ENCODE peak calls at places on chromosomes 3 and 15, in six cellular contexts. One of them, this sample, is unnamed.

GRCh38 chr15:57910672-57911071 is 154.8 kb downstream of the ALDH1A2 start:
- DNase-seq in choroid plexus epithelial cell: no peak
- DNase-seq in left ventricle myocardium inferior: no peak
- DNase-seq in A549: no peak
- DNase-seq in foreskin fibroblast: no peak
- DNase-seq in Panc1: no peak
- DNase-seq in this sample: no peak

GRCh38 chr15:92808611-92809063 is 91.5 kb upstream of the CHD2 start:
- DNase-seq in left ventricle myocardium inferior: peak
- DNase-seq in A549: no peak
- DNase-seq in choroid plexus epithelial cell: peak
- DNase-seq in foreskin fibroblast: no peak
- DNase-seq in Panc1: no peak
- DNase-seq in this sample: peak

GRCh38 chr3:49378249-49378899 is 20.2 kb upstream of the GPX1 start:
- DNase-seq in choroid plexus epithelial cell: peak
- DNase-seq in Panc1: no peak
- DNase-seq in foreskin fibroblast: peak
- DNase-seq in A549: no peak
- DNase-seq in left ventricle myocardium inferior: peak
- DNase-seq in this sample: peak

GRCh38 chr15:72112111-72112510 is 5.8 kb downstream of the MYO9A start:
- DNase-seq in Panc1: no peak
- DNase-seq in foreskin fibroblast: no peak
- DNase-seq in left ventricle myocardium inferior: no peak
- DNase-seq in choroid plexus epithelial cell: peak
- DNase-seq in A549: no peak
- DNase-seq in this sample: peak

GRCh38 chr3:186221733-186222378 is 113.0 kb upstream of the ETV5 start:
- DNase-seq in choroid plexus epithelial cell: no peak
- DNase-seq in A549: no peak
- DNase-seq in foreskin fibroblast: no peak
- DNase-seq in Panc1: no peak
- DNase-seq in left ventricle myocardium inferior: no peak
- DNase-seq in this sample: no peak

GRCh38 chr3:127588675-127589577 is 1.6 kb downstream of the TPRA1 start:
- DNase-seq in left ventricle myocardium inferior: no peak
- DNase-seq in choroid plexus epithelial cell: peak
- DNase-seq in Panc1: no peak
- DNase-seq in foreskin fibroblast: peak
- DNase-seq in A549: no peak
- DNase-seq in this sample: peak

GRCh38 chr3:82707035-82707434 is 945.6 kb upstream of the GBE1 start:
- DNase-seq in A549: no peak
- DNase-seq in left ventricle myocardium inferior: no peak
- DNase-seq in foreskin fibroblast: no peak
- DNase-seq in choroid plexus epithelial cell: no peak
- DNase-seq in Panc1: no peak
- DNase-seq in this sample: no peak

GRCh38 chr3:155416500-155417118 is 123.1 kb upstream of the STRIT1 start:
- DNase-seq in Panc1: peak
- DNase-seq in choroid plexus epithelial cell: peak
- DNase-seq in A549: peak
- DNase-seq in foreskin fibroblast: peak
- DNase-seq in left ventricle myocardium inferior: no peak
- DNase-seq in this sample: no peak

GRCh38 chr3:127065138-127065427 is 82.2 kb downstream of the PLXNA1 start:
- DNase-seq in foreskin fibroblast: no peak
- DNase-seq in choroid plexus epithelial cell: no peak
- DNase-seq in left ventricle myocardium inferior: no peak
- DNase-seq in Panc1: no peak
- DNase-seq in A549: no peak
- DNase-seq in this sample: no peak

GRCh38 chr15:89543389-89543788 is 31.9 kb upstream of the TICRR start:
- DNase-seq in A549: no peak
- DNase-seq in choroid plexus epithelial cell: no peak
- DNase-seq in foreskin fibroblast: no peak
- DNase-seq in Panc1: no peak
- DNase-seq in left ventricle myocardium inferior: no peak
- DNase-seq in this sample: no peak

GRCh38 chr3:34277110-34277509 is 478.7 kb downstream of the PDCD6IP start:
- DNase-seq in foreskin fibroblast: no peak
- DNase-seq in A549: no peak
- DNase-seq in choroid plexus epithelial cell: no peak
- DNase-seq in Panc1: no peak
- DNase-seq in left ventricle myocardium inferior: no peak
- DNase-seq in this sample: no peak

GRCh38 chr3:53226142-53226840 is 29.5 kb downstream of the TKT start:
- DNase-seq in A549: no peak
- DNase-seq in foreskin fibroblast: no peak
- DNase-seq in left ventricle myocardium inferior: no peak
- DNase-seq in Panc1: no peak
- DNase-seq in choroid plexus epithelial cell: no peak
- DNase-seq in this sample: no peak

GRCh38 chr15:36585774-36586173 is 6.3 kb downstream of the CDIN1 start:
- DNase-seq in A549: no peak
- DNase-seq in left ventricle myocardium inferior: no peak
- DNase-seq in choroid plexus epithelial cell: no peak
- DNase-seq in foreskin fibroblast: no peak
- DNase-seq in Panc1: no peak
- DNase-seq in this sample: no peak

GRCh38 chr3:117898722-117899121 is 1135.9 kb downstream of the IGSF11 start:
- DNase-seq in left ventricle myocardium inferior: no peak
- DNase-seq in choroid plexus epithelial cell: peak
- DNase-seq in foreskin fibroblast: no peak
- DNase-seq in Panc1: peak
- DNase-seq in A549: no peak
- DNase-seq in this sample: peak

GRCh38 chr15:38647683-38648082 is 83.1 kb upstream of the RASGRP1 start:
- DNase-seq in A549: peak
- DNase-seq in choroid plexus epithelial cell: peak
- DNase-seq in Panc1: no peak
- DNase-seq in foreskin fibroblast: no peak
- DNase-seq in left ventricle myocardium inferior: no peak
- DNase-seq in this sample: peak

GRCh38 chr3:32143849-32144757 is 37.7 kb downstream of the GPD1L start:
- DNase-seq in choroid plexus epithelial cell: peak
- DNase-seq in foreskin fibroblast: peak
- DNase-seq in A549: peak
- DNase-seq in left ventricle myocardium inferior: no peak
- DNase-seq in Panc1: peak
- DNase-seq in this sample: peak

GRCh38 chr3:50365080-50365841 is 5.9 kb upstream of the TMEM115 start:
- DNase-seq in foreskin fibroblast: peak
- DNase-seq in A549: no peak
- DNase-seq in Panc1: no peak
- DNase-seq in left ventricle myocardium inferior: peak
- DNase-seq in choroid plexus epithelial cell: peak
- DNase-seq in this sample: peak

GRCh38 chr15:64017082-64017588 is 29.1 kb downstream of the DAPK2 start:
- DNase-seq in choroid plexus epithelial cell: peak
- DNase-seq in foreskin fibroblast: peak
- DNase-seq in left ventricle myocardium inferior: no peak
- DNase-seq in Panc1: peak
- DNase-seq in A549: peak
- DNase-seq in this sample: no peak

GRCh38 chr15:65336369-65336766 is 31.9 kb downstream of the RNU5B-1 start:
- DNase-seq in left ventricle myocardium inferior: no peak
- DNase-seq in choroid plexus epithelial cell: no peak
- DNase-seq in foreskin fibroblast: no peak
- DNase-seq in Panc1: no peak
- DNase-seq in A549: no peak
- DNase-seq in this sample: no peak

GRCh38 chr3:126527455-126528211 is 3.7 kb downstream of the CHST13 start:
- DNase-seq in Panc1: no peak
- DNase-seq in choroid plexus epithelial cell: no peak
- DNase-seq in A549: no peak
- DNase-seq in left ventricle myocardium inferior: no peak
- DNase-seq in foreskin fibroblast: no peak
- DNase-seq in this sample: no peak

GRCh38 chr15:67193223-67194009 is 61.0 kb downstream of the AAGAB start:
- DNase-seq in left ventricle myocardium inferior: no peak
- DNase-seq in choroid plexus epithelial cell: peak
- DNase-seq in foreskin fibroblast: no peak
- DNase-seq in Panc1: no peak
- DNase-seq in A549: no peak
- DNase-seq in this sample: no peak

GRCh38 chr3:135895106-135895733 is 70.3 kb upstream of the PPP2R3A start:
- DNase-seq in A549: peak
- DNase-seq in Panc1: peak
- DNase-seq in choroid plexus epithelial cell: peak
- DNase-seq in left ventricle myocardium inferior: peak
- DNase-seq in foreskin fibroblast: peak
- DNase-seq in this sample: peak

GRCh38 chr15:25775317-25775912 is 87.7 kb downstream of the ATP10A start:
- DNase-seq in Panc1: no peak
- DNase-seq in choroid plexus epithelial cell: peak
- DNase-seq in A549: peak
- DNase-seq in foreskin fibroblast: peak
- DNase-seq in left ventricle myocardium inferior: peak
- DNase-seq in this sample: peak

GRCh38 chr3:149586871-149587270 is 71.0 kb downstream of the WWTR1 start:
- DNase-seq in A549: no peak
- DNase-seq in choroid plexus epithelial cell: peak
- DNase-seq in Panc1: peak
- DNase-seq in foreskin fibroblast: peak
- DNase-seq in left ventricle myocardium inferior: no peak
- DNase-seq in this sample: peak

GRCh38 chr3:156918746-156919145 is 92.6 kb downstream of the LEKR1 start:
- DNase-seq in left ventricle myocardium inferior: no peak
- DNase-seq in foreskin fibroblast: peak
- DNase-seq in A549: no peak
- DNase-seq in Panc1: no peak
- DNase-seq in choroid plexus epithelial cell: no peak
- DNase-seq in this sample: no peak

GRCh38 chr3:13776253-13777050 is 103.4 kb downstream of the WNT7A start:
- DNase-seq in left ventricle myocardium inferior: no peak
- DNase-seq in Panc1: no peak
- DNase-seq in A549: no peak
- DNase-seq in foreskin fibroblast: no peak
- DNase-seq in choroid plexus epithelial cell: no peak
- DNase-seq in this sample: no peak
- TF ChIP-seq CTCF in left ventricle myocardium inferior: no peak
- TF ChIP-seq CTCF in Panc1: no peak
- TF ChIP-seq CTCF in A549: no peak
- TF ChIP-seq CTCF in foreskin fibroblast: no peak
- TF ChIP-seq CTCF in choroid plexus epithelial cell: no peak
- TF ChIP-seq CTCF in this sample: no peak

DNA sequence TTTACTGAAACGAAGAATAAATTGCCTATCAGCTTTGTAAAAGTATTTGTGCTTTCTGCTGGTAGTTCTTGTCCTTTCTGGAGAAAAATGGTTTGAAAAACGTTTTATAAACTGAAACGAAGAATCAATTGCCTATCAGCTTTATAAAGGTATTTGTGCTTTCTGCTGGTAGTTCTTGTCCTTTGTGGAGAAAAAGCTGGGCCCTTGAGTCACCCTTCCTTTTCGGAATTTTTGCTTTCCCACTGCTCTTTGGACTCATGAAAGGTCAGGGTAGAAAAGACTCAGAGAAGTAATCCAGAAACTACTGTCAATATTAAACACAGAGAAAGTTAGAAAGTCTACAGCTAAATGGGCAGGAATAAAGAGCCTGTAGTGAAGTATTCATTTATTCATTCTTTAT is 72.8 kb downstream of the EOMES start:
- DNase-seq in Panc1: no peak
- DNase-seq in choroid plexus epithelial cell: no peak
- DNase-seq in foreskin fibroblast: no peak
- DNase-seq in left ventricle myocardium inferior: no peak
- DNase-seq in A549: no peak
- DNase-seq in this sample: no peak
- H3K4me3 ChIP-seq in Panc1: no peak
- H3K4me3 ChIP-seq in choroid plexus epithelial cell: no peak
- H3K4me3 ChIP-seq in foreskin fibroblast: no peak
- H3K4me3 ChIP-seq in left ventricle myocardium inferior: no peak
- H3K4me3 ChIP-seq in A549: no peak
- H3K4me3 ChIP-seq in this sample: no peak

DNA sequence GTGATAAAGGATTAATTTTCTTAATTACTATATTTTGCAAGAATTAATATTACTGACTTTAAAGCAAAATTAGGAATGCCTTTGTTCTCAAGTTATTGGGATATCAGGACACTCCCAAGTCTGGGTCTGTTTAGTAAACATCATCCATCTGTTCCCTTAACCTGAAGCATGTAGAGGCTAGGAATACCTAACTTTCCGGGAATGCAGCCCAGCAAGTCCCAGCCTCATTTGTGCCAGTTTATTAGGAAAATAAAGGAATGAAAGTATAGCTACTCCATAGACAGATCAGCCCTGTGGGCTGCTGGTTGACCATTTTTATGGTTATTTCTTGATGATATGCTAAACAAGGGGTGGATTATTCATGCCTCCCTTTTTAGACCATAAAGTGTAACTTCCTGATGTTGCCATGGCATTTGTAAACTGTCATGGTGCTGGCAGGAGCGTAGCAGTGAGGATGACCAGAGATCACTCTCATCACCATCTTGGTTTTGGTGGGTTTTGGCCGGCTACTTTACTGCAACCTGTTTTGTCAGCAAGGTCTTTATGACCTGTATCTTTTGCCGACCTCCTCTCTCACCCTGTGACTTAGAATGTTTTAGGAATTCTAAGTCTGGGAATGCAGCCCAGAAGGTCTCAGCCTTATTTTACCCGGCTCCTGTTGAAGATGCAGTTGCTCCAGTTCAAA is 540.2 kb downstream of the NAALADL2 start:
- DNase-seq in Panc1: no peak
- DNase-seq in foreskin fibroblast: no peak
- DNase-seq in A549: no peak
- DNase-seq in choroid plexus epithelial cell: no peak
- DNase-seq in left ventricle myocardium inferior: no peak
- DNase-seq in this sample: no peak
- TF ChIP-seq CTCF in Panc1: no peak
- TF ChIP-seq CTCF in foreskin fibroblast: no peak
- TF ChIP-seq CTCF in A549: no peak
- TF ChIP-seq CTCF in choroid plexus epithelial cell: no peak
- TF ChIP-seq CTCF in left ventricle myocardium inferior: no peak
- TF ChIP-seq CTCF in this sample: no peak

GRCh38 chr3:25142609-25143355 is 285.3 kb upstream of the RARB start:
- DNase-seq in foreskin fibroblast: no peak
- DNase-seq in A549: no peak
- DNase-seq in Panc1: no peak
- DNase-seq in choroid plexus epithelial cell: no peak
- DNase-seq in left ventricle myocardium inferior: no peak
- DNase-seq in this sample: no peak

GRCh38 chr3:25137606-25138005 is 290.5 kb upstream of the RARB start:
- DNase-seq in Panc1: no peak
- DNase-seq in foreskin fibroblast: no peak
- DNase-seq in left ventricle myocardium inferior: no peak
- DNase-seq in A549: no peak
- DNase-seq in choroid plexus epithelial cell: no peak
- DNase-seq in this sample: no peak

GRCh38 chr3:25139267-25139666 is 288.8 kb upstream of the RARB start:
- DNase-seq in left ventricle myocardium inferior: no peak
- DNase-seq in choroid plexus epithelial cell: no peak
- DNase-seq in Panc1: no peak
- DNase-seq in foreskin fibroblast: no peak
- DNase-seq in A549: no peak
- DNase-seq in this sample: no peak

GRCh38 chr3:25144430-25144829 is 283.6 kb upstream of the RARB start:
- DNase-seq in Panc1: no peak
- DNase-seq in foreskin fibroblast: no peak
- DNase-seq in choroid plexus epithelial cell: no peak
- DNase-seq in A549: no peak
- DNase-seq in left ventricle myocardium inferior: no peak
- DNase-seq in this sample: no peak

GRCh38 chr3:25143356-25143704 is 284.7 kb upstream of the RARB start:
- DNase-seq in choroid plexus epithelial cell: no peak
- DNase-seq in left ventricle myocardium inferior: no peak
- DNase-seq in foreskin fibroblast: no peak
- DNase-seq in A549: no peak
- DNase-seq in Panc1: no peak
- DNase-seq in this sample: no peak
- H3K4me3 ChIP-seq in choroid plexus epithelial cell: no peak
- H3K4me3 ChIP-seq in left ventricle myocardium inferior: no peak
- H3K4me3 ChIP-seq in foreskin fibroblast: no peak
- H3K4me3 ChIP-seq in A549: no peak
- H3K4me3 ChIP-seq in Panc1: no peak
- H3K4me3 ChIP-seq in this sample: no peak

This sample was measured in cardiac fibroblast.